ENCODE peak calls at places on chromosomes 11 and 22, in six cellular contexts. F, Y, S, M, I and D are unnamed samples.

GRCh38 chr11:35647535-35648092 is 15.0 kb upstream of the TRIM44 start:
- DNase-seq in I (no peak), F (no peak), M (no peak), Y (no peak), S (no peak), D (no peak)

GRCh38 chr22:40855960-40856512 is 403 bp downstream of the ST13 start:
- DNase-seq in F (peak), I (no peak), M (no peak), Y (no peak), S (peak), D (peak)

GRCh38 chr11:2741377-2742131 is 41.8 kb upstream of the KCNQ1OT1 start:
- DNase-seq in S (peak), M (no peak), I (no peak), F (no peak), Y (peak), D (peak)

GRCh38 chr11:107151158-107151557 is 132.9 kb upstream of the GUCY1A2 start:
- DNase-seq in F (no peak), S (no peak), Y (no peak), M (no peak), I (no peak), D (no peak)

GRCh38 chr22:39997939-39998726 is 3.4 kb downstream of the FAM83F start:
- DNase-seq in F (no peak), I (no peak), Y (peak), M (no peak), S (no peak), D (peak)

GRCh38 chr22:41350087-41350486 is 31.7 kb upstream of the TEF start:
- DNase-seq in I (no peak), F (no peak), M (no peak), Y (no peak), S (peak), D (no peak)

GRCh38 chr22:37713761-37714160 is 16.9 kb downstream of the TRIOBP start:
- DNase-seq in I (no peak), Y (no peak), S (no peak), F (no peak), M (no peak), D (no peak)

GRCh38 chr22:44570476-44571445 is 72.7 kb upstream of the RTL6 start:
- DNase-seq in M (no peak), F (no peak), S (no peak), Y (no peak), I (no peak), D (no peak)

GRCh38 chr11:130099356-130099755 is 29.7 kb downstream of the APLP2 start:
- DNase-seq in I (no peak), F (no peak), S (no peak), Y (no peak), M (no peak), D (no peak)

GRCh38 chr22:28252539-28252938 is 333.5 kb upstream of the PITPNB start:
- DNase-seq in M (no peak), F (no peak), S (no peak), I (no peak), Y (no peak), D (no peak)

GRCh38 chr11:119793335-119793984 is 64.5 kb upstream of the NECTIN1 start:
- DNase-seq in M (no peak), I (no peak), S (no peak), Y (no peak), F (no peak), D (no peak)

GRCh38 chr11:117498791-117499190 is 171.1 kb downstream of the CEP164 start:
- DNase-seq in S (no peak), M (no peak), I (no peak), F (no peak), Y (no peak), D (no peak)

GRCh38 chr11:12126352-12127019 is 16.1 kb downstream of the MICAL2 start:
- DNase-seq in Y (no peak), S (no peak), I (no peak), M (no peak), F (no peak), D (peak)

GRCh38 chr11:88320149-88320559 is 17.4 kb downstream of the CTSC start:
- DNase-seq in F (peak), I (no peak), Y (no peak), S (no peak), M (no peak), D (peak)

GRCh38 chr11:102882389-102883024 is 7.7 kb upstream of the MMP12 start:
- DNase-seq in F (no peak), Y (no peak), S (no peak), I (no peak), M (peak), D (peak)

GRCh38 chr11:76579752-76580151 is 90.8 kb downstream of the LRRC32 start:
- DNase-seq in Y (no peak), F (no peak), M (no peak), I (no peak), S (no peak), D (no peak)

GRCh38 chr11:66359662-66360087 is 11.9 kb downstream of the SLC29A2 start:
- DNase-seq in S (peak), M (no peak), F (no peak), I (no peak), Y (no peak), D (no peak)

GRCh38 chr11:45921561-45922424 is 663 bp upstream of the LARGE2 start:
- DNase-seq in I (peak), M (no peak), S (no peak), Y (no peak), F (no peak), D (no peak)

GRCh38 chr11:123547180-123547579 is 107.2 kb downstream of the SCN3B start:
- DNase-seq in I (no peak), F (no peak), M (peak), Y (no peak), S (no peak), D (no peak)

GRCh38 chr11:120335596-120335927 is 651 bp upstream of the ARHGEF12 start:
- DNase-seq in I (no peak), Y (peak), F (peak), M (no peak), S (no peak), D (peak)

GRCh38 chr11:1780700-1781592 is 17.2 kb upstream of the CTSD start:
- DNase-seq in M (no peak), Y (no peak), I (no peak), F (no peak), S (no peak), D (no peak)

GRCh38 chr22:49345896-49346295 is 481.8 kb downstream of the BRD1 start:
- DNase-seq in I (no peak), F (no peak), S (no peak), M (no peak), Y (no peak), D (no peak)

GRCh38 chr11:134235399-134235798 is 10.9 kb downstream of the VPS26B start:
- DNase-seq in Y (no peak), I (peak), F (no peak), S (no peak), M (no peak), D (no peak)

GRCh38 chr11:28621648-28622215 is 513.5 kb downstream of the METTL15 start:
- DNase-seq in F (no peak), S (no peak), M (no peak), Y (no peak), I (no peak), D (peak)

GRCh38 chr11:102791271-102792036 is 6.5 kb downstream of the MMP1 start:
- DNase-seq in I (no peak), M (no peak), S (no peak), F (no peak), Y (no peak), D (peak)

GRCh38 chr11:69860244-69860643 is 41.0 kb upstream of the FGF3 start:
- DNase-seq in F (no peak), S (no peak), M (no peak), Y (no peak), I (no peak), D (no peak)

GRCh38 chr11:73236205-73236765 is 18.2 kb downstream of the P2RY2 start:
- DNase-seq in F (no peak), M (no peak), I (no peak), S (no peak), Y (no peak), D (no peak)

GRCh38 chr11:8934735-8935478 is 2.2 kb upstream of the C11orf16 start:
- DNase-seq in F (no peak), Y (no peak), I (peak), M (no peak), S (no peak), D (peak)

GRCh38 chr11:126109941-126110731 is 47.5 kb upstream of the CDON start:
- DNase-seq in Y (no peak), F (no peak), I (no peak), M (no peak), S (no peak), D (peak)

GRCh38 chr11:95170294-95170693 is 60.7 kb downstream of the SESN3 start:
- DNase-seq in I (no peak), S (no peak), M (no peak), F (no peak), Y (no peak), D (no peak)

GRCh38 chr11:124674571-124674970 is 867 bp downstream of the SPA17 start:
- DNase-seq in M (no peak), I (no peak), Y (peak), S (no peak), F (no peak), D (no peak)

GRCh38 chr22:36194971-36195370 is 6.6 kb downstream of the APOL4 start:
- DNase-seq in I (peak), F (peak), Y (peak), S (no peak), M (no peak), D (peak)

GRCh38 chr11:135074397-135074998 is 662.5 kb upstream of the B3GAT1 start:
- DNase-seq in S (no peak), F (no peak), Y (no peak), I (no peak), M (no peak), D (no peak)

GRCh38 chr22:32031466-32031865 is 11.6 kb upstream of the SLC5A1 start:
- DNase-seq in Y (no peak), F (no peak), S (no peak), I (no peak), M (no peak), D (no peak)

GRCh38 chr11:60849641-60850520 is 5.9 kb downstream of the PTGDR2 start:
- DNase-seq in I (no peak), S (no peak), Y (no peak), F (no peak), M (no peak), D (no peak)

GRCh38 chr11:19349340-19350025 is 108.7 kb upstream of the E2F8 start:
- DNase-seq in M (no peak), S (no peak), Y (no peak), I (no peak), F (no peak), D (no peak)

DNA sequence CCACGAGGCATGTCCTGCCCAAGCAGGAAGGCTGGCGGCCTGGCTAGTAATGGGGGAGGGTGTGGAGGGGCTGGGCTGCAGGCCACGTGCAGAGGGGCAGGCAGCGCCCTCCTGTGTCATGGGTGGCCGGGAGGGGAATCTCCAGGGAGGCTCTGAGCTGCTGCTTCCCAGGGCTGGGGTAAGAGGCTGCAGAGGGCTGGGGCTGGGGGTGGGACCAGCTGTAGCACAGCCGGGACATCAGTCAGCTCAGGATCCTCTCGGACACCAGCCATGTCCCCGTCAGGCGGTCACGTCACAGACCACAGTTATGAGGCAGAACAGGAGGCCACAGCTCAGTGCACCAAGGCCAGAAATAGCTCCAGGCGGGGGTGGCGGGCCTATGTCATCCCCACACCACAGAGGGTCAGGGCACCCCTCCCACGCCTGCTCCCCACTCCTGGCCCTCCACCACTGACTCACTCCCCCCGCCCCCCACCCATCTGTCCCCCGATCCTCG is 21.1 kb downstream of the RTN4R start:
- DNase-seq in S (peak), M (peak), Y (no peak), F (no peak), I (no peak), D (peak)
- TF ChIP-seq BHLHE40 in S (peak), M (peak), Y (no peak), F (no peak), I (no peak), D (no peak)

GRCh38 chr11:74307409-74307808 is 4.0 kb downstream of the P4HA3 start:
- DNase-seq in M (no peak), F (no peak), S (no peak), I (no peak), Y (no peak), D (peak)

GRCh38 chr11:74311352-74311926 is at the start of gene P4HA3:
- DNase-seq in F (peak), S (peak), M (no peak), I (peak), Y (peak), D (peak)

GRCh38 chr11:74310857-74311256 is 583 bp downstream of the P4HA3 start:
- DNase-seq in I (no peak), F (no peak), S (no peak), M (no peak), Y (no peak), D (no peak)

GRCh38 chr11:74312321-74312720 is 881 bp upstream of the P4HA3 start:
- DNase-seq in F (no peak), S (no peak), Y (no peak), M (no peak), I (no peak), D (no peak)

DNA sequence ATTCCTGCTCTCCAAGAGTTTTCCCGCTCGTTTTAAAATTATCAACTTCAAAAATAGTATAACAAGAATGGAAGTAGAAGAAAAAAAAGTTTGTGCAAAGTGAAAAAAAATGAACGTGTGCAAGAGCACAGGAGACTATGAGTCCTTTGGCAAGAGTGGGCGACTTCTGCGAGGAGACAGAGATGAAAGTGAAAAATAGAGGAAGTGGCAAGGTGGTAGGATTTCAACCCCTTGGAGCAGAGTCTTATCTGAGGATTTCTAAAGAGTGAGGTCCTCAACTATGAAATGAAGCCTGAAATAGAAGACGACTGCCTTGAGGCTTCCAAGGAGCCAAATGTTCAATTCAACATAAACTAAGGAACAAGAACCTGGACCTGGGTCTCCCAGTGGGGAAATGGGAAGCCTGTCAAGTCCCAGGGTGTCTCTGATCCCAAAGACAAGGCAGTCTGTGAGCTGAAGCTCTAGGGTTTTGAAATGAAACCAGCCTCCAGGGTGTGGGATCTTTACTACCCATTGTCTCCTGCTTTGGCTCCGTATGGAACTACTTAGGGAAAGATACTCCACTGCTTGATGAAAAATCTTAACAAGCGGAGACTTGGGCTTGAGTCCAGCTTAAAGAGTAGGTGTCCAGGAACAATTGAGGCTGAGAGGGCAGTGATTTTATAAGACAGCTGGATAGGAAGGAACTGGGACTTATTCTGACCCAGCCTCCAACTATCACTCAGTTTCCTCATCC is 4.8 kb downstream of the P4HA3 start:
- DNase-seq in I (no peak), S (no peak), M (no peak), Y (no peak), F (no peak), D (no peak)
- TF ChIP-seq BHLHE40 in I (no peak), S (no peak), M (no peak), Y (no peak), F (no peak), D (no peak)

DNA sequence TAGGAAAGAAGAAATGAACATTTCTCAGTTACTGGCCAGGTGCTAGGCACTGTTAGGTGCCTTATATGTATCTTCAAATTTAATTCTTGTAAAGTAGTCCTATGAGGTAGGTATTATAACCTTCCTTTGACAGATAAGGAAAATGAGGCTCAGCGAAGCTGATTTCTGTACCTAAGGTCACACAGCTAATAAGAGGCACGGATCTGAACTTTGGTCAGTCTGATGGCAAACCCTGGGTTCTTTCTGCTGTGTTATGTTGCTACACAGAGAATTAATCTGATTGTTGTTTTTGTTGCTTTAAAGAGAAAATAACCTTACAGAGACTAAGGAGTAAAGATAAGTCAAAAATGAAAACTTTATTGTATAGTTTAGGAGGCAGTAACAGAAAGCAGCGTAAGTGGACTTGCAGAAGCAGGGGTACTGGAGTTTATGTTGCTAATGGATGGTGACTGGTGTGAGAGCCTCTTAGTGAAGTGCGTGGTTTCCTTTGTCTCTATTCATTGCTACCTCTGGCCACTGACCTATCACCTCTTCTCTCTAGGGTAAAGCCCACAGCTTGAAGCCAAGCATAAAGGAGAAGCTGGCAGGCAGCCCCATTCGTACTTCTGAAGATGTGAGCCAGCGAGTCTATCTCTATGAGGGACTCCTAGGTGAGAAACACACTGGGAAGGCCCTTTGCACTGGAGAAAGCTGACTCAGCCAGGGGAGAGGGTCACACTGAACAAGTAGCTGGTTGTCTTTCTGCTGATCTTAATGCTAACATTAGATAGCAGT is 38.3 kb downstream of the MADD start:
- DNase-seq in S (no peak), M (no peak), Y (no peak), F (no peak), I (no peak), D (no peak)
- TF ChIP-seq BHLHE40 in S (no peak), M (no peak), Y (no peak), F (no peak), I (no peak), D (no peak)

GRCh38 chr11:72225411-72225951 is 914 bp downstream of the INPPL1 start:
- DNase-seq in Y (no peak), I (no peak), F (no peak), M (no peak), S (no peak), D (no peak)
- TF ChIP-seq BHLHE40 in Y (no peak), I (no peak), F (no peak), M (no peak), S (no peak), D (no peak)

GRCh38 chr11:92657226-92657625 is 312.2 kb upstream of the MTNR1B start:
- DNase-seq in M (no peak), Y (no peak), F (no peak), S (no peak), I (no peak), D (no peak)

GRCh38 chr11:92658733-92659132 is 310.7 kb upstream of the MTNR1B start:
- DNase-seq in S (no peak), F (no peak), M (no peak), Y (no peak), I (no peak), D (no peak)

GRCh38 chr11:92651159-92651558 is 318.3 kb upstream of the MTNR1B start:
- DNase-seq in M (no peak), S (no peak), F (no peak), Y (no peak), I (no peak), D (no peak)

GRCh38 chr11:92653448-92653847 is 316.0 kb upstream of the MTNR1B start:
- DNase-seq in M (no peak), S (no peak), F (no peak), Y (no peak), I (no peak), D (no peak)
- TF ChIP-seq BHLHE40 in M (no peak), S (no peak), F (no peak), Y (no peak), I (no peak), D (no peak)

GRCh38 chr11:91404344-91404743 is 820.3 kb upstream of the FAT3 start:
- DNase-seq in M (no peak), S (no peak), F (no peak), Y (no peak), I (no peak), D (no peak)
- TF ChIP-seq BHLHE40 in M (no peak), S (no peak), F (no peak), Y (no peak), I (no peak), D (no peak)

DNA sequence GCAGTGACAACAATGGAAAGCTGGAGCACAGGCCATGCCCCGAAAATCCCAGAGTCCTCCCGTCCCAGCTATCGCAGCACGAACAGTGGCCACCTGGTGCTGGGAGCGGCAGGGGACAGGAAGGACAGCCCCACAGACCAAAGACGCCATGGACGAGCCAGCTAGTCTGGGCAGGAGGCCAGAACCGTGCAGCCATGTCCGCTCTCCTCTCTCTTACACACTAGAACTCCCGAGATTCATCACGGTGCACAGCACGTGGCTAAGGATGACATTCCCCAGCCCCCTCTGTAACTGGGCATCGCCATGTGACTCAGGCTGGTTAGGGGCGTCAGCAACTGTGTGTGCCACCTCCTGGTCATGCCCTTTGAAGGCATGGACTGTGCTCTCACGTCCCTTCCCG is 4.6 kb downstream of the CDPF1 start:
- DNase-seq in S (no peak), I (no peak), Y (no peak), M (no peak), F (no peak), D (no peak)
- TF ChIP-seq BHLHE40 in S (no peak), I (no peak), Y (no peak), M (no peak), F (no peak), D (no peak)